ENCODE peak calls at places on chromosomes 6 and 20, in four cellular contexts. One of them, this sample, is unnamed.

GRCh38 chr20:6162239-6162638 is 39.4 kb upstream of the FERMT1 start:
- DNase-seq in cardiac septum: no peak
- DNase-seq in fibroblast of pulmonary artery: peak
- DNase-seq in GM04503: no peak
- DNase-seq in this sample: no peak

GRCh38 chr20:62977613-62978558 is 25.4 kb downstream of the SLC17A9 start:
- DNase-seq in cardiac septum: no peak
- DNase-seq in fibroblast of pulmonary artery: no peak
- DNase-seq in GM04503: no peak
- DNase-seq in this sample: peak

GRCh38 chr6:108947114-108947854 is 99.1 kb downstream of the ARMC2 start:
- DNase-seq in cardiac septum: no peak
- DNase-seq in fibroblast of pulmonary artery: peak
- DNase-seq in GM04503: peak
- DNase-seq in this sample: no peak

GRCh38 chr6:80637312-80637711 is 530.8 kb downstream of the BCKDHB start:
- DNase-seq in cardiac septum: no peak
- DNase-seq in fibroblast of pulmonary artery: peak
- DNase-seq in GM04503: no peak
- DNase-seq in this sample: no peak

GRCh38 chr6:107866606-107867301 is 42.6 kb upstream of the SCML4 start:
- DNase-seq in cardiac septum: no peak
- DNase-seq in fibroblast of pulmonary artery: peak
- DNase-seq in GM04503: no peak
- DNase-seq in this sample: no peak

GRCh38 chr6:36592221-36592655 is 1.9 kb upstream of the SRSF3 start:
- DNase-seq in cardiac septum: no peak
- DNase-seq in fibroblast of pulmonary artery: no peak
- DNase-seq in GM04503: no peak
- DNase-seq in this sample: no peak

GRCh38 chr6:157226761-157227160 is 96.6 kb downstream of the TMEM242 start:
- DNase-seq in cardiac septum: no peak
- DNase-seq in fibroblast of pulmonary artery: peak
- DNase-seq in GM04503: no peak
- DNase-seq in this sample: no peak

GRCh38 chr6:56863366-56863765 is 91.5 kb upstream of the BEND6 start:
- DNase-seq in cardiac septum: no peak
- DNase-seq in fibroblast of pulmonary artery: peak
- DNase-seq in GM04503: peak
- DNase-seq in this sample: no peak

GRCh38 chr6:170227521-170227983 is 63.3 kb downstream of the DLL1 start:
- DNase-seq in cardiac septum: peak
- DNase-seq in fibroblast of pulmonary artery: no peak
- DNase-seq in GM04503: no peak
- DNase-seq in this sample: peak

GRCh38 chr6:33761922-33762629 is 15.4 kb upstream of the IP6K3 start:
- DNase-seq in cardiac septum: peak
- DNase-seq in fibroblast of pulmonary artery: peak
- DNase-seq in GM04503: no peak
- DNase-seq in this sample: peak

GRCh38 chr20:53869466-53870258 is 200.7 kb downstream of the BCAS1 start:
- DNase-seq in cardiac septum: no peak
- DNase-seq in fibroblast of pulmonary artery: peak
- DNase-seq in GM04503: no peak
- DNase-seq in this sample: no peak

GRCh38 chr6:134689177-134689576 is 260.7 kb downstream of the ALDH8A1 start:
- DNase-seq in cardiac septum: no peak
- DNase-seq in fibroblast of pulmonary artery: no peak
- DNase-seq in GM04503: no peak
- DNase-seq in this sample: no peak

GRCh38 chr6:21905531-21905930 is 312.0 kb downstream of the SOX4 start:
- DNase-seq in cardiac septum: no peak
- DNase-seq in fibroblast of pulmonary artery: no peak
- DNase-seq in GM04503: no peak
- DNase-seq in this sample: no peak

GRCh38 chr6:132530293-132530974 is 7.6 kb upstream of the TAAR9 start:
- DNase-seq in cardiac septum: no peak
- DNase-seq in fibroblast of pulmonary artery: peak
- DNase-seq in GM04503: no peak
- DNase-seq in this sample: no peak

GRCh38 chr20:33653900-33654596 is 8.1 kb upstream of the C20orf144 start:
- DNase-seq in cardiac septum: no peak
- DNase-seq in fibroblast of pulmonary artery: no peak
- DNase-seq in GM04503: no peak
- DNase-seq in this sample: peak

GRCh38 chr6:84432616-84433015 is 205.2 kb upstream of the CEP162 start:
- DNase-seq in cardiac septum: no peak
- DNase-seq in fibroblast of pulmonary artery: peak
- DNase-seq in GM04503: no peak
- DNase-seq in this sample: no peak

GRCh38 chr6:2478200-2478599 is 232.8 kb upstream of the GMDS start:
- DNase-seq in cardiac septum: no peak
- DNase-seq in fibroblast of pulmonary artery: peak
- DNase-seq in GM04503: peak
- DNase-seq in this sample: no peak

GRCh38 chr20:41572010-41572572 is 46.1 kb downstream of the CHD6 start:
- DNase-seq in cardiac septum: no peak
- DNase-seq in fibroblast of pulmonary artery: peak
- DNase-seq in GM04503: no peak
- DNase-seq in this sample: no peak

GRCh38 chr20:33709905-33710541 is 10.1 kb downstream of the PXMP4 start:
- DNase-seq in cardiac septum: no peak
- DNase-seq in fibroblast of pulmonary artery: no peak
- DNase-seq in GM04503: no peak
- DNase-seq in this sample: no peak

GRCh38 chr6:26156105-26156849 is 69.0 kb downstream of the HFE start:
- DNase-seq in cardiac septum: peak
- DNase-seq in fibroblast of pulmonary artery: peak
- DNase-seq in GM04503: no peak
- DNase-seq in this sample: peak

GRCh38 chr6:101110814-101111213 is 229.7 kb upstream of the ASCC3 start:
- DNase-seq in cardiac septum: no peak
- DNase-seq in fibroblast of pulmonary artery: peak
- DNase-seq in GM04503: no peak
- DNase-seq in this sample: no peak

GRCh38 chr6:38179300-38179699 is 359.8 kb downstream of the ZFAND3 start:
- DNase-seq in cardiac septum: peak
- DNase-seq in fibroblast of pulmonary artery: no peak
- DNase-seq in GM04503: no peak
- DNase-seq in this sample: peak

GRCh38 chr6:15326072-15326614 is 80.3 kb downstream of the JARID2 start:
- DNase-seq in cardiac septum: no peak
- DNase-seq in fibroblast of pulmonary artery: no peak
- DNase-seq in GM04503: no peak
- DNase-seq in this sample: no peak

GRCh38 chr20:35302421-35303335 is 10.5 kb upstream of the FAM83C start:
- DNase-seq in cardiac septum: no peak
- DNase-seq in fibroblast of pulmonary artery: no peak
- DNase-seq in GM04503: no peak
- DNase-seq in this sample: no peak

GRCh38 chr20:62881662-62882395 is 20.2 kb upstream of the TCFL5 start:
- DNase-seq in cardiac septum: no peak
- DNase-seq in fibroblast of pulmonary artery: no peak
- DNase-seq in GM04503: no peak
- DNase-seq in this sample: no peak

GRCh38 chr6:37732688-37733087 is 35.0 kb upstream of the MDGA1 start:
- DNase-seq in cardiac septum: no peak
- DNase-seq in fibroblast of pulmonary artery: no peak
- DNase-seq in GM04503: no peak
- DNase-seq in this sample: no peak

GRCh38 chr6:169970306-169970988 is 219.0 kb downstream of the ERMARD start:
- DNase-seq in cardiac septum: peak
- DNase-seq in fibroblast of pulmonary artery: no peak
- DNase-seq in GM04503: no peak
- DNase-seq in this sample: peak

GRCh38 chr6:166563805-166564204 is 22.7 kb downstream of the RAMACL start:
- DNase-seq in cardiac septum: no peak
- DNase-seq in fibroblast of pulmonary artery: no peak
- DNase-seq in GM04503: no peak
- DNase-seq in this sample: no peak

GRCh38 chr6:10901751-10902150 is 14.9 kb downstream of the SYCP2L start:
- DNase-seq in cardiac septum: no peak
- DNase-seq in fibroblast of pulmonary artery: no peak
- DNase-seq in GM04503: no peak
- DNase-seq in this sample: no peak